ENCODE peak calls at places on chromosomes 4 and X, in nine cellular contexts. M is mucosa of gallbladder; D is SW 1271; G is pancreas; L is EL; Z is GM04504; J is A549; A is stimulated activated naive CD8-positive, alpha-beta T cell treated with anti-CD3 and anti-CD28 coated beads, Interleukin-15, Interleukin-2, amounts not matched to agents 100 U/mL and 50 U/mL, for 24 hours; O is anterior cingulate cortex. F is an unnamed sample.
A peak's percentile ranks its signal among the peaks of the same experiment; 100 is the strongest.

GRCh38 chr4:116132946-116133345 is 952.4 kb downstream of the TRAM1L1 start:
- DNase-seq in G (no peak), Z (no peak), O (no peak), J (no peak), D (no peak), A (no peak), L (no peak), M (no peak), F (no peak)

GRCh38 chrX:45806410-45807121 is 605.9 kb upstream of the DIPK2B start:
- DNase-seq in G (no peak), J (no peak), M (no peak), L (peak; percentile 88), A (peak; percentile 29), Z (peak; percentile 53), O (no peak), D (no peak), F (no peak)

GRCh38 chrX:72348247-72348979 is 42.7 kb upstream of the CITED1 start:
- DNase-seq in J (no peak), O (no peak), L (no peak), D (no peak), A (peak; percentile 5), G (no peak), M (no peak), Z (no peak), F (no peak)

GRCh38 chrX:123869488-123869887 is 9.6 kb downstream of the XIAP start:
- DNase-seq in O (no peak), J (no peak), Z (no peak), L (peak; percentile 38), M (no peak), G (no peak), D (no peak), A (no peak), F (no peak)

GRCh38 chr4:139651282-139652194 is 14.1 kb upstream of the MGST2 start:
- DNase-seq in A (peak; percentile 70), M (peak; percentile 85), L (peak; percentile 75), O (peak; percentile 69), Z (peak; percentile 48), J (peak; percentile 44), G (peak; percentile 83), D (peak; percentile 10), F (no peak)

GRCh38 chr4:825063-825968 is 613 bp downstream of the CPLX1 start:
- DNase-seq in M (no peak), J (no peak), A (no peak), L (peak; percentile 19), D (no peak), G (peak; percentile 75), O (no peak), Z (no peak), F (peak; percentile 89)

GRCh38 chr4:172344266-172344772 is 531.1 kb downstream of the GALNTL6 start:
- DNase-seq in M (no peak), J (no peak), G (no peak), D (no peak), A (no peak), L (no peak), Z (no peak), O (no peak), F (no peak)

GRCh38 chrX:118823263-118824172 is at the start of gene ZCCHC12:
- DNase-seq in Z (no peak), M (no peak), D (no peak), L (peak; percentile 59), G (peak; percentile 66), J (peak; percentile 48), A (peak; percentile 33), O (peak; percentile 48), F (peak; percentile 28)

GRCh38 chrX:154020500-154021115 is 906 bp upstream of the IRAK1 start:
- DNase-seq in D (no peak), J (no peak), L (peak; percentile 21), Z (no peak), G (no peak), M (no peak), O (no peak), A (no peak), F (no peak)

GRCh38 chrX:153539171-153539978 is 21.9 kb downstream of the ATP2B3 start:
- DNase-seq in D (no peak), O (peak; percentile 48), M (peak; percentile 67), A (peak; percentile 66), Z (peak; percentile 31), G (peak; percentile 88), L (peak; percentile 58), J (peak; percentile 50), F (peak; percentile 89)

GRCh38 chrX:110226931-110227330 is 91.0 kb downstream of the AMMECR1 start:
- DNase-seq in Z (no peak), A (no peak), G (no peak), O (no peak), D (no peak), M (no peak), L (peak; percentile 51), J (no peak), F (no peak)

GRCh38 chr4:113328514-113328913 is 279.1 kb downstream of the ANK2 start:
- DNase-seq in L (no peak), Z (no peak), D (no peak), G (no peak), J (peak; percentile 4), M (no peak), A (peak; percentile 14), O (no peak), F (no peak)